ENCODE peak calls at places on chromosomes 4 and X, in four cellular contexts. One of them, this sample, is unnamed.

GRCh38 chrX:130393451-130394074 is 8.1 kb upstream of the GPR119 start:
- DNase-seq in K562: no peak
- DNase-seq in GM12878: no peak
- DNase-seq in HepG2: peak; percentile 12
- DNase-seq in this sample: peak; percentile 50

GRCh38 chr4:10007436-10007740 is 13.9 kb downstream of the SLC2A9 start:
- DNase-seq in K562: no peak
- DNase-seq in HepG2: no peak
- DNase-seq in GM12878: no peak
- DNase-seq in this sample: no peak

GRCh38 chrX:68710870-68711576 is 63.6 kb downstream of the STARD8 start:
- DNase-seq in K562: peak; percentile 43
- DNase-seq in GM12878: no peak
- DNase-seq in HepG2: peak; percentile 40
- DNase-seq in this sample: peak; percentile 56

GRCh38 chr4:40995850-40996249 is 218.5 kb downstream of the APBB2 start:
- DNase-seq in GM12878: no peak
- DNase-seq in HepG2: no peak
- DNase-seq in K562: no peak
- DNase-seq in this sample: no peak

GRCh38 chr4:41120297-41121217 is 93.8 kb downstream of the APBB2 start:
- DNase-seq in K562: no peak
- DNase-seq in GM12878: no peak
- DNase-seq in HepG2: no peak
- DNase-seq in this sample: no peak

GRCh38 chr4:182416101-182416500 is 172.9 kb downstream of the TENM3 start:
- DNase-seq in HepG2: no peak
- DNase-seq in GM12878: no peak
- DNase-seq in K562: no peak
- DNase-seq in this sample: no peak

GRCh38 chr4:165872443-165873297 is at the start of gene TLL1:
- DNase-seq in K562: no peak
- DNase-seq in GM12878: no peak
- DNase-seq in HepG2: no peak
- DNase-seq in this sample: no peak

GRCh38 chrX:8971116-8971515 is 62.8 kb downstream of the FAM9B start:
- DNase-seq in HepG2: peak; percentile 39
- DNase-seq in GM12878: no peak
- DNase-seq in K562: no peak
- DNase-seq in this sample: no peak

GRCh38 chr4:20493761-20494353 is 206.4 kb upstream of the PACRGL start:
- DNase-seq in GM12878: no peak
- DNase-seq in HepG2: no peak
- DNase-seq in K562: no peak
- DNase-seq in this sample: no peak

GRCh38 chrX:49155243-49155899 is 7.2 kb upstream of the MAGIX start:
- DNase-seq in K562: peak; percentile 63
- DNase-seq in HepG2: no peak
- DNase-seq in GM12878: no peak
- DNase-seq in this sample: peak; percentile 51

GRCh38 chr4:121072836-121073362 is 564 bp upstream of the NDNF start:
- DNase-seq in GM12878: no peak
- DNase-seq in HepG2: no peak
- DNase-seq in K562: no peak
- DNase-seq in this sample: no peak

GRCh38 chr4:136392576-136392975 is 1139.7 kb downstream of the PCDH18 start:
- DNase-seq in GM12878: no peak
- DNase-seq in K562: no peak
- DNase-seq in HepG2: no peak
- DNase-seq in this sample: no peak

GRCh38 chrX:110915120-110915519 is 119.5 kb upstream of the CHRDL1 start:
- DNase-seq in GM12878: no peak
- DNase-seq in HepG2: no peak
- DNase-seq in K562: no peak
- DNase-seq in this sample: no peak

GRCh38 chr4:1727117-1728031 is 6.1 kb downstream of the TACC3 start:
- DNase-seq in K562: no peak
- DNase-seq in GM12878: no peak
- DNase-seq in HepG2: no peak
- DNase-seq in this sample: no peak

GRCh38 chr4:141439223-141439622 is 197.2 kb upstream of the IL15 start:
- DNase-seq in HepG2: no peak
- DNase-seq in K562: no peak
- DNase-seq in GM12878: no peak
- DNase-seq in this sample: no peak

GRCh38 chr4:188971125-188971524 is 831.9 kb downstream of the TRIML1 start:
- DNase-seq in HepG2: no peak
- DNase-seq in K562: no peak
- DNase-seq in GM12878: no peak
- DNase-seq in this sample: no peak

GRCh38 chr4:54230479-54231418 is 1.7 kb downstream of the PDGFRA start:
- DNase-seq in HepG2: no peak
- DNase-seq in GM12878: no peak
- DNase-seq in K562: no peak
- DNase-seq in this sample: peak; percentile 76

GRCh38 chrX:132266583-132267355 is 47.5 kb upstream of the RAP2C start:
- DNase-seq in GM12878: no peak
- DNase-seq in HepG2: no peak
- DNase-seq in K562: no peak
- DNase-seq in this sample: no peak

GRCh38 chr4:94741304-94741703 is 16.5 kb upstream of the BMPR1B start:
- DNase-seq in GM12878: no peak
- DNase-seq in K562: no peak
- DNase-seq in HepG2: no peak
- DNase-seq in this sample: no peak

GRCh38 chr4:8582941-8583654 is 2.9 kb downstream of the GPR78 start:
- DNase-seq in K562: no peak
- DNase-seq in GM12878: no peak
- DNase-seq in HepG2: no peak
- DNase-seq in this sample: no peak

GRCh38 chrX:136219893-136220292 is 31.3 kb downstream of the MAP7D3 start:
- DNase-seq in GM12878: no peak
- DNase-seq in HepG2: no peak
- DNase-seq in K562: no peak
- DNase-seq in this sample: no peak

GRCh38 chrX:17846045-17846444 is 15.1 kb downstream of the RAI2 start:
- DNase-seq in GM12878: no peak
- DNase-seq in K562: no peak
- DNase-seq in HepG2: no peak
- DNase-seq in this sample: no peak

GRCh38 chr4:186701273-186701672 is 22.4 kb downstream of the FAT1 start:
- DNase-seq in K562: no peak
- DNase-seq in GM12878: no peak
- DNase-seq in HepG2: peak; percentile 62
- DNase-seq in this sample: peak; percentile 64

GRCh38 chrX:129939986-129940385 is 34.0 kb downstream of the UTP14A start:
- DNase-seq in K562: no peak
- DNase-seq in GM12878: no peak
- DNase-seq in HepG2: no peak
- DNase-seq in this sample: no peak

GRCh38 chr4:3292571-3293409 is at the start of gene RGS12:
- DNase-seq in HepG2: peak; percentile 88
- DNase-seq in K562: peak; percentile 99
- DNase-seq in GM12878: peak; percentile 25
- DNase-seq in this sample: peak; percentile 95

GRCh38 chr4:156390599-156391296 is 437.1 kb upstream of the CTSO start:
- DNase-seq in GM12878: no peak
- DNase-seq in HepG2: no peak
- DNase-seq in K562: no peak
- DNase-seq in this sample: no peak

GRCh38 chr4:15695240-15695699 is 7.6 kb upstream of the BST1 start:
- DNase-seq in GM12878: no peak
- DNase-seq in K562: no peak
- DNase-seq in HepG2: no peak
- DNase-seq in this sample: no peak
- TF ChIP-seq KDM1A in GM12878: no peak
- TF ChIP-seq KDM1A in K562: no peak
- TF ChIP-seq KDM1A in HepG2: no peak
- TF ChIP-seq KDM1A in this sample: no peak

GRCh38 chr4:107275192-107275591 is 239.1 kb upstream of the DKK2 start:
- DNase-seq in HepG2: no peak
- DNase-seq in GM12878: no peak
- DNase-seq in K562: no peak
- DNase-seq in this sample: no peak

GRCh38 chr4:107283587-107284559 is 247.8 kb upstream of the DKK2 start:
- DNase-seq in HepG2: no peak
- DNase-seq in GM12878: no peak
- DNase-seq in K562: no peak
- DNase-seq in this sample: no peak

GRCh38 chr4:107279729-107280128 is 243.6 kb upstream of the DKK2 start:
- DNase-seq in GM12878: no peak
- DNase-seq in HepG2: peak; percentile 23
- DNase-seq in K562: no peak
- DNase-seq in this sample: no peak

GRCh38 chr4:107276052-107276451 is 239.9 kb upstream of the DKK2 start:
- DNase-seq in K562: no peak
- DNase-seq in HepG2: no peak
- DNase-seq in GM12878: no peak
- DNase-seq in this sample: no peak

GRCh38 chr4:107278791-107279481 is 242.8 kb upstream of the DKK2 start:
- DNase-seq in GM12878: no peak
- DNase-seq in K562: no peak
- DNase-seq in HepG2: peak; percentile 1
- DNase-seq in this sample: no peak
- TF ChIP-seq GABPA in GM12878: no peak
- TF ChIP-seq GABPA in K562: no peak
- TF ChIP-seq GABPA in HepG2: no peak
- TF ChIP-seq GABPA in this sample: no peak

DNA sequence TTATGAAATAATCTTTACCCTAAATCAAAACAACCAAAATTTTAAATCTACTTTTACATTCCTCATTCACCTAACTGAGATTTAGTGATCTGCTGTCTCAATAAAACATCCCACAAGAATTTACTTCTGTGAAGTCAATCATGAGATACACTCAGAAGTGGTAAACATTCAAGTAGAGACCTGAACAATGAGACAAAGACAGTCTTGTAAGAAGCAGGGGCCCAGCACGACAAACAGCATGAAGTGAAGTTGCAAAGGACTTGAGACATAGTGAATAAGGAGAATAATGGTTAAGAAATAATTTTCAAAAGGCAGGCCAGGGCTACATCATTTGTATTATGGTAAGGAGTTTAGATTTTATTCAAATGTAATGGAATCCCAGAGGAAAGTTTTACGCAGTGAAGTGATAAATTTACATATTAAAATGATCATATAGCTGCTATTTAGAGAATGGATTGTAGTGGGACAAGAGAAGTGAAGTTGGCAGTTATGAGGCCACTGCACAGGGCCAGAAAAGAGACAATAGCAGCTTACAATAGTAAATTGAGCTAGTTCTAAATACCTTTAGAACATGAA is 101.9 kb downstream of the MAB21L2 start:
- DNase-seq in GM12878: no peak
- DNase-seq in HepG2: no peak
- DNase-seq in K562: no peak
- DNase-seq in this sample: no peak
- TF ChIP-seq TAF1 in GM12878: no peak
- TF ChIP-seq TAF1 in HepG2: no peak
- TF ChIP-seq TAF1 in K562: no peak
- TF ChIP-seq TAF1 in this sample: no peak

DNA sequence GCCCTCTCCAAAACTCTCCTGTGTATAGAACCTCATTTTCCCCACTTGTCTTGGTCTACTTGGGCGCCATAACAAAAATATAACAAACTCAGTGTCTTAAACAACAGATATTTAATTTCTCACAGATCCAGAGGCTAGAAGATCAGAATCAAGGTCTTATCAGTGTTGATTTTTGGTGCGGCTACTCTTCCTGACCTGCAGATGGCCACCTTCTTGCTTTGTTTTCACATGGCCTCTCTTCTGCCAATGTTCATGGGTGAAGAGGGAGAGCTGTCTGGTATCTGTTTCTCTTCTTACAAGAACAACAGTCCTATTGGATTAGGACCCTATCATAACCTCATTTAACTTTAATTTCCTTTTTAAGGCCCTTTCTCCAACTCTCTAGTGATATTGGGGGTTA is 177.3 kb downstream of the PABPC4L start:
- DNase-seq in HepG2: peak; percentile 43
- DNase-seq in GM12878: no peak
- DNase-seq in K562: no peak
- DNase-seq in this sample: no peak
- TF ChIP-seq KDM1A in HepG2: no peak
- TF ChIP-seq KDM1A in GM12878: no peak
- TF ChIP-seq KDM1A in K562: no peak
- TF ChIP-seq KDM1A in this sample: no peak

GRCh38 chrX:87626996-87627395 is 109.4 kb downstream of the KLHL4 start:
- DNase-seq in K562: no peak
- DNase-seq in GM12878: no peak
- DNase-seq in HepG2: no peak
- DNase-seq in this sample: no peak
- TF ChIP-seq GABPA in K562: no peak
- TF ChIP-seq GABPA in GM12878: no peak
- TF ChIP-seq GABPA in HepG2: no peak
- TF ChIP-seq GABPA in this sample: no peak

DNA sequence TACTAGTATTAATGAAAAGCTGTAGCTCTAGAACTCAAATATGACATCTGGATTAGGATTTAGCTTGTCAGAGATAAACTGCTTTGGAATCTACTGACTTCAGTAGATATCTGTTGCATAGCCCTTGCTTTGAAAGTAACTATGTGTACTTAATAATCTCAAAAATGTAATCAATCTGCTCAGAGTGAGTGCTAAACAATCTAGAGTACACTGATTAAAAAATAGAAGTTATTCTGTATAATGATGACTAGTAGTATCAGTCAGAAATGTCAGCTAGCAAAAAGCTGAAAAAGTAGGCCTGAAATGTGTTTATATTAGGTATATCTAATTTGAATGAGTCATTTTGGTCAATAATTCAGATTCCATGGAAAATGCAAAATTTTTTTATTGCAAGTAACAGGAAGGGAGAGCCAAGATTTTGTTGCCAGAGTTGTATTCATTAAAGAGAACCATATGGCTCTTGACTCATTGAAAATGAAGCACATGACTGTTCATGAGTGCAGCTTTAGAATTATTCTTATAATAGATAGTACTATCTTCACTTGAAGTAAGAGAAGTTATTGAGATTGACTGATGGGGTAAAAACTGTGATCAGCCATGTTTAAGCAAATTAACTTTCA is 20.0 kb downstream of the CLCN3 start:
- DNase-seq in K562: no peak
- DNase-seq in HepG2: no peak
- DNase-seq in GM12878: no peak
- DNase-seq in this sample: no peak
- TF ChIP-seq TAF1 in K562: no peak
- TF ChIP-seq TAF1 in HepG2: no peak
- TF ChIP-seq TAF1 in GM12878: no peak
- TF ChIP-seq TAF1 in this sample: no peak

DNA sequence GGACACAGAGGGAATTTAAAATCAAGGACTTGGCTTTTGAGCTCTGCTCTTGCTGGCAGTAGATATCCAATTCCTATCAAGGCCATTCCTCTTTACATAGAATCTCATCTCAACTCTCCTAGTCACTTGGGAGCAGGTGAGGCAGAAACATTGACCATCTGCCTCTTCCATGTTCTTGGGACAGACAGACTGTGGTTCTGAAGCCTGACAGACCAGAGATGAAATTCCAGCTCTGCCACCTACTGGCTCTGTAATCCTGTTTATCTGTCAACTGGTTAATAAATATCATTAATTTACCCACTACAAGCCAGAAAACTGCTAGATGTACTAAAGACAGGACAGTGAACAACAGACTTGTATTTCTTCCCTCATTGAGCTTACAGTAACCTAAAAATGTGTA is 300.8 kb downstream of the ADGRL3 start:
- DNase-seq in HepG2: no peak
- DNase-seq in K562: no peak
- DNase-seq in GM12878: no peak
- DNase-seq in this sample: no peak
- TF ChIP-seq KDM1A in HepG2: no peak
- TF ChIP-seq KDM1A in K562: no peak
- TF ChIP-seq KDM1A in GM12878: no peak
- TF ChIP-seq KDM1A in this sample: no peak

This sample was measured in H1.